ENCODE peak calls at places on chromosomes 4 and X, in five cellular contexts. One of them, this sample, is unnamed.

GRCh38 chrX:101287402-101287801 is 3.7 kb downstream of the TAF7L start:
- DNase-seq in brain microvascular endothelial cell: peak
- DNase-seq in GM12865: peak
- DNase-seq in sigmoid colon: no peak
- DNase-seq in cardiac muscle cell: peak
- DNase-seq in this sample: peak

GRCh38 chr4:169164669-169165415 is 105.9 kb downstream of the SH3RF1 start:
- DNase-seq in brain microvascular endothelial cell: no peak
- DNase-seq in GM12865: no peak
- DNase-seq in sigmoid colon: no peak
- DNase-seq in cardiac muscle cell: no peak
- DNase-seq in this sample: peak

GRCh38 chr4:73499996-73500765 is 18.6 kb downstream of the AFM start:
- DNase-seq in brain microvascular endothelial cell: no peak
- DNase-seq in GM12865: no peak
- DNase-seq in sigmoid colon: no peak
- DNase-seq in cardiac muscle cell: peak
- DNase-seq in this sample: peak

GRCh38 chr4:75698162-75698962 is 25.2 kb upstream of the G3BP2 start:
- DNase-seq in brain microvascular endothelial cell: no peak
- DNase-seq in GM12865: peak
- DNase-seq in sigmoid colon: no peak
- DNase-seq in cardiac muscle cell: no peak
- DNase-seq in this sample: no peak

GRCh38 chrX:10769165-10769564 is 148.8 kb upstream of the MID1 start:
- DNase-seq in brain microvascular endothelial cell: peak
- DNase-seq in GM12865: peak
- DNase-seq in sigmoid colon: no peak
- DNase-seq in cardiac muscle cell: peak
- DNase-seq in this sample: peak

GRCh38 chr4:56215901-56216300 is 171.4 kb downstream of the AASDH start:
- DNase-seq in brain microvascular endothelial cell: peak
- DNase-seq in GM12865: no peak
- DNase-seq in sigmoid colon: no peak
- DNase-seq in cardiac muscle cell: peak
- DNase-seq in this sample: peak

GRCh38 chr4:159016527-159017137 is 86.2 kb upstream of the RAPGEF2 start:
- DNase-seq in brain microvascular endothelial cell: no peak
- DNase-seq in GM12865: peak
- DNase-seq in sigmoid colon: no peak
- DNase-seq in cardiac muscle cell: peak
- DNase-seq in this sample: no peak

GRCh38 chr4:84750260-84750955 is 167.5 kb downstream of the CDS1 start:
- DNase-seq in brain microvascular endothelial cell: peak
- DNase-seq in GM12865: peak
- DNase-seq in sigmoid colon: no peak
- DNase-seq in cardiac muscle cell: peak
- DNase-seq in this sample: peak

GRCh38 chrX:79096339-79096638 is 48.2 kb upstream of the GPR174 start:
- DNase-seq in brain microvascular endothelial cell: no peak
- DNase-seq in GM12865: peak
- DNase-seq in sigmoid colon: no peak
- DNase-seq in cardiac muscle cell: no peak
- DNase-seq in this sample: no peak

GRCh38 chr4:30719363-30720020 is 677 bp upstream of the PCDH7 start:
- DNase-seq in brain microvascular endothelial cell: peak
- DNase-seq in GM12865: no peak
- DNase-seq in sigmoid colon: peak
- DNase-seq in cardiac muscle cell: peak
- DNase-seq in this sample: peak

GRCh38 chrX:136754641-136755040 is 26.1 kb downstream of the ARHGEF6 start:
- DNase-seq in brain microvascular endothelial cell: no peak
- DNase-seq in GM12865: no peak
- DNase-seq in sigmoid colon: peak
- DNase-seq in cardiac muscle cell: peak
- DNase-seq in this sample: no peak

GRCh38 chr4:72971572-72971971 is 97.9 kb downstream of the COX18 start:
- DNase-seq in brain microvascular endothelial cell: peak
- DNase-seq in GM12865: no peak
- DNase-seq in sigmoid colon: no peak
- DNase-seq in cardiac muscle cell: peak
- DNase-seq in this sample: peak

GRCh38 chrX:114842181-114842580 is 175.2 kb downstream of the IL13RA2 start:
- DNase-seq in brain microvascular endothelial cell: no peak
- DNase-seq in GM12865: no peak
- DNase-seq in sigmoid colon: no peak
- DNase-seq in cardiac muscle cell: no peak
- DNase-seq in this sample: no peak

GRCh38 chr4:118974758-118975157 is 86.1 kb downstream of the SYNPO2 start:
- DNase-seq in brain microvascular endothelial cell: no peak
- DNase-seq in GM12865: no peak
- DNase-seq in sigmoid colon: no peak
- DNase-seq in cardiac muscle cell: peak
- DNase-seq in this sample: peak

GRCh38 chr4:133151301-133151680 is 2.2 kb downstream of the PCDH10 start:
- DNase-seq in brain microvascular endothelial cell: no peak
- DNase-seq in GM12865: no peak
- DNase-seq in sigmoid colon: peak
- DNase-seq in cardiac muscle cell: peak
- DNase-seq in this sample: no peak

GRCh38 chrX:7617994-7618393 is 225.0 kb upstream of the VCX start:
- DNase-seq in brain microvascular endothelial cell: no peak
- DNase-seq in GM12865: no peak
- DNase-seq in sigmoid colon: no peak
- DNase-seq in cardiac muscle cell: no peak
- DNase-seq in this sample: no peak

GRCh38 chr4:111399523-111400135 is 745.6 kb upstream of the FAM241A start:
- DNase-seq in brain microvascular endothelial cell: no peak
- DNase-seq in GM12865: no peak
- DNase-seq in sigmoid colon: no peak
- DNase-seq in cardiac muscle cell: no peak
- DNase-seq in this sample: no peak

GRCh38 chr4:94339779-94340178 is 2.9 kb downstream of the HPGDS start:
- DNase-seq in brain microvascular endothelial cell: no peak
- DNase-seq in GM12865: peak
- DNase-seq in sigmoid colon: no peak
- DNase-seq in cardiac muscle cell: no peak
- DNase-seq in this sample: no peak

GRCh38 chrX:16785247-16786138 is 773 bp upstream of the TXLNG start:
- DNase-seq in brain microvascular endothelial cell: no peak
- DNase-seq in GM12865: no peak
- DNase-seq in sigmoid colon: peak
- DNase-seq in cardiac muscle cell: no peak
- DNase-seq in this sample: no peak

GRCh38 chrX:97672138-97672537 is 788.4 kb downstream of the RPA4 start:
- DNase-seq in brain microvascular endothelial cell: no peak
- DNase-seq in GM12865: no peak
- DNase-seq in sigmoid colon: no peak
- DNase-seq in cardiac muscle cell: no peak
- DNase-seq in this sample: no peak

GRCh38 chr4:51842167-51842553 is 793 bp upstream of the DCUN1D4 start:
- DNase-seq in brain microvascular endothelial cell: no peak
- DNase-seq in GM12865: no peak
- DNase-seq in sigmoid colon: peak
- DNase-seq in cardiac muscle cell: peak
- DNase-seq in this sample: peak

GRCh38 chr4:71520850-71521249 is 182.0 kb downstream of the SLC4A4 start:
- DNase-seq in brain microvascular endothelial cell: no peak
- DNase-seq in GM12865: no peak
- DNase-seq in sigmoid colon: no peak
- DNase-seq in cardiac muscle cell: no peak
- DNase-seq in this sample: no peak

GRCh38 chr4:73978886-73979285 is 2.9 kb downstream of the PF4 start:
- DNase-seq in brain microvascular endothelial cell: peak
- DNase-seq in GM12865: no peak
- DNase-seq in sigmoid colon: no peak
- DNase-seq in cardiac muscle cell: peak
- DNase-seq in this sample: peak

GRCh38 chr4:103075894-103076776 is at the start of gene SLC9B2:
- DNase-seq in brain microvascular endothelial cell: peak
- DNase-seq in GM12865: peak
- DNase-seq in sigmoid colon: peak
- DNase-seq in cardiac muscle cell: peak
- DNase-seq in this sample: peak

GRCh38 chr4:138961687-138962086 is 53.9 kb upstream of the NOCT start:
- DNase-seq in brain microvascular endothelial cell: no peak
- DNase-seq in GM12865: no peak
- DNase-seq in sigmoid colon: no peak
- DNase-seq in cardiac muscle cell: no peak
- DNase-seq in this sample: no peak

GRCh38 chrX:118872102-118872566 is 48.5 kb downstream of the ZCCHC12 start:
- DNase-seq in brain microvascular endothelial cell: no peak
- DNase-seq in GM12865: peak
- DNase-seq in sigmoid colon: peak
- DNase-seq in cardiac muscle cell: no peak
- DNase-seq in this sample: no peak

GRCh38 chrX:74492720-74493201 is 71.5 kb downstream of the SLC16A2 start:
- DNase-seq in brain microvascular endothelial cell: no peak
- DNase-seq in GM12865: peak
- DNase-seq in sigmoid colon: no peak
- DNase-seq in cardiac muscle cell: peak
- DNase-seq in this sample: no peak

GRCh38 chr4:56289934-56290333 is 97.4 kb downstream of the AASDH start:
- DNase-seq in brain microvascular endothelial cell: no peak
- DNase-seq in GM12865: no peak
- DNase-seq in sigmoid colon: no peak
- DNase-seq in cardiac muscle cell: peak
- DNase-seq in this sample: peak

GRCh38 chr4:183635333-183635732 is 23.7 kb downstream of the RWDD4 start:
- DNase-seq in brain microvascular endothelial cell: no peak
- DNase-seq in GM12865: no peak
- DNase-seq in sigmoid colon: no peak
- DNase-seq in cardiac muscle cell: peak
- DNase-seq in this sample: no peak

GRCh38 chr4:183633476-183634058 is 25.4 kb downstream of the RWDD4 start:
- DNase-seq in brain microvascular endothelial cell: no peak
- DNase-seq in GM12865: peak
- DNase-seq in sigmoid colon: no peak
- DNase-seq in cardiac muscle cell: no peak
- DNase-seq in this sample: no peak

GRCh38 chr4:183634086-183634485 is 24.9 kb downstream of the RWDD4 start:
- DNase-seq in brain microvascular endothelial cell: no peak
- DNase-seq in GM12865: no peak
- DNase-seq in sigmoid colon: no peak
- DNase-seq in cardiac muscle cell: no peak
- DNase-seq in this sample: no peak

GRCh38 chr4:183631577-183632198 is 27.3 kb downstream of the RWDD4 start:
- DNase-seq in brain microvascular endothelial cell: no peak
- DNase-seq in GM12865: no peak
- DNase-seq in sigmoid colon: no peak
- DNase-seq in cardiac muscle cell: no peak
- DNase-seq in this sample: no peak

DNA sequence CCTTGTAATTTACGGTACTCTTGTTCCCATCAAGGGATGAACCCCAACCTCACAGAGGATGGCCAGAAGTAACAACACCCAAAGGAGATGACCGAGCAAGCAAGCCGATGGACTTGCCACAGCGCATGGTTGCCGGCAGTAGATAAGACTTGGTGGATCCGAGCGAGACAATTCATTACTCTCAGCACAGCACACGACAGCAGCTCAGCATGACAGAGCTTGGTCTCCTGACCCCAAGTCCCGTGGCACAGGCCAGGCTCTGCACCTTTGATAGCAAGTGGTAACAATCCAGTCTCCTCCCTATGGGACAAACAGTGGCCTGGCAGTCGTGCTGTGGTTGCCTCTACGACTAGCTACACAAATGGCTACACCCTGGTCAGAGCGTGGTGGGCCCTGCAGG is 26.3 kb downstream of the RWDD4 start:
- DNase-seq in brain microvascular endothelial cell: no peak
- DNase-seq in GM12865: no peak
- DNase-seq in sigmoid colon: no peak
- DNase-seq in cardiac muscle cell: no peak
- DNase-seq in this sample: no peak
- TF ChIP-seq CTCF in brain microvascular endothelial cell: no peak
- TF ChIP-seq CTCF in GM12865: no peak
- TF ChIP-seq CTCF in sigmoid colon: no peak
- TF ChIP-seq CTCF in cardiac muscle cell: no peak
- TF ChIP-seq CTCF in this sample: no peak

GRCh38 chr4:91226838-91227237 is 1076.9 kb upstream of the GRID2 start:
- DNase-seq in brain microvascular endothelial cell: no peak
- DNase-seq in GM12865: no peak
- DNase-seq in sigmoid colon: no peak
- DNase-seq in cardiac muscle cell: no peak
- DNase-seq in this sample: no peak
- H3K4me3 ChIP-seq in brain microvascular endothelial cell: no peak
- H3K4me3 ChIP-seq in GM12865: no peak
- H3K4me3 ChIP-seq in sigmoid colon: no peak
- H3K4me3 ChIP-seq in cardiac muscle cell: no peak
- H3K4me3 ChIP-seq in this sample: no peak

DNA sequence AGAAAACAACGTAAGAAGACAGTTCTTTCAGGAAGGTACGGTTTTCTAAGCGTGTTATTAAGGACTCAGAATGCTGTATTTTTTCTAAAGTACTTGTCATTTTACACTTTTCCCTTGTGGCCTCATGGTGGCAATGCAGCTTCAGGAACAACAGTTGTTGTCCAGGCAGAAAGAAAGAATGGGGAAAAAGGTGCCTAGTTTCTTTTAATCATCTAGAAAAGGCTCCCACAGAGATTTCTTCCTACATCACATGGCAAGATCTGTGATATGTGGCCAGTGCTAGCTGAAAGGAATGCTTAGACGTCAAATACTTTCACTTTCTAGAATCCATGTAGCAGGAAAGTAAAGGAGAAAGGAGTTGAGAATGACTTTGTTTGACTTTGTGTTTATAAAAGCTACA is 49.0 kb upstream of the TRAM1L1 start:
- DNase-seq in brain microvascular endothelial cell: peak
- DNase-seq in GM12865: peak
- DNase-seq in sigmoid colon: no peak
- DNase-seq in cardiac muscle cell: peak
- DNase-seq in this sample: peak
- TF ChIP-seq CTCF in brain microvascular endothelial cell: peak
- TF ChIP-seq CTCF in GM12865: peak
- TF ChIP-seq CTCF in sigmoid colon: no peak
- TF ChIP-seq CTCF in cardiac muscle cell: peak
- TF ChIP-seq CTCF in this sample: peak

DNA sequence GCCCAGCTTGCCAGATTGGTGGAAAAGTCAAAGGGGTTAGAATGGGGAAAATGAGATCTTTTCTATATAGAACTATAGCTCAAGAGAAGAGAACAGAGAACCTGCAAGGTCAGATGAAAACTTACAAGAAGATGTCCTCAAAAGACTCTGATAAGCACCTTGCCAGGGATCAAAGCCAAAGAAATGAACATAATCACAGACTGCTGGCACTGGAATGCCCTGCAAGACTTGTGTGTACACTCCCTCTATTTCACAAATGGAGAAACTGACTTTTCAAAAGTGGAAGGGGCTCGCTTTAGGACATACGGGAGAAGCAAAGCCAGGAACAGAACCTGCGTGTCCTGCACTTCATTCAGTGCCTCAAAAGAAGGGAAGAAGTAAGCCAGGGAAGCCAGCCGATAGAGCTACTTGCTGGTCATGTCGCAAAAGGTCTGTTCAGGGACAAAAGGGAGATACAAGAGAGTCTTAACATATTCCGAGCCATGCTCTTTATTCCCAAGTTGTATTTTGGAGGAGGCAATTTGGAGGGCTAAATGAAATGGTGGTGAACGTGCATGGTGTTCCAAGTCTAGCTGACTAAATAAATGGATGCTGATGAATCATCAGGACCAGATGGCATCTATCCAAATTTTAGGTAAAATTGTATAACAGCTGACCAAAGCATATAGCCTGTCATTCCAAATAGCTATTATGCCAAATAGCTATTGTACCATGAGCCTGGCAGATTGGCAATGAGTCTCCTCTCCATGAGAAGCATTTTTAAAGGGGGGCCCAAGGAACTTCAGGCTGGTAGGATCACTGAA is 175.6 kb upstream of the GPC4 start:
- DNase-seq in brain microvascular endothelial cell: no peak
- DNase-seq in GM12865: no peak
- DNase-seq in sigmoid colon: no peak
- DNase-seq in cardiac muscle cell: peak
- DNase-seq in this sample: no peak
- H3K4me3 ChIP-seq in brain microvascular endothelial cell: no peak
- H3K4me3 ChIP-seq in GM12865: no peak
- H3K4me3 ChIP-seq in sigmoid colon: no peak
- H3K4me3 ChIP-seq in cardiac muscle cell: no peak
- H3K4me3 ChIP-seq in this sample: no peak